ENCODE peak calls at places on chromosome 3, in six cellular contexts. One of them, this sample, is unnamed.

GRCh38 chr3:141556034-141556433 is 69.2 kb downstream of the RASA2 start:
- ATAC-seq in A549: no peak
- ATAC-seq in upper lobe of left lung: no peak
- ATAC-seq in K562: peak
- ATAC-seq in HepG2: no peak
- ATAC-seq in GM12878: no peak
- ATAC-seq in this sample: no peak

GRCh38 chr3:194364652-194365434 is 4.7 kb downstream of the LRRC15 start:
- ATAC-seq in A549: no peak
- ATAC-seq in HepG2: no peak
- ATAC-seq in upper lobe of left lung: no peak
- ATAC-seq in K562: peak
- ATAC-seq in GM12878: no peak
- ATAC-seq in this sample: peak

GRCh38 chr3:127411083-127411727 is 123.4 kb upstream of the PRR20G start:
- ATAC-seq in HepG2: no peak
- ATAC-seq in K562: peak
- ATAC-seq in upper lobe of left lung: no peak
- ATAC-seq in GM12878: no peak
- ATAC-seq in A549: no peak
- ATAC-seq in this sample: no peak

GRCh38 chr3:42092006-42092405 is 849 bp downstream of the TRAK1 start:
- ATAC-seq in GM12878: peak
- ATAC-seq in A549: no peak
- ATAC-seq in HepG2: no peak
- ATAC-seq in K562: peak
- ATAC-seq in upper lobe of left lung: no peak
- ATAC-seq in this sample: no peak

GRCh38 chr3:153614563-153614962 is 452.5 kb downstream of the RAP2B start:
- ATAC-seq in A549: no peak
- ATAC-seq in K562: no peak
- ATAC-seq in upper lobe of left lung: no peak
- ATAC-seq in GM12878: no peak
- ATAC-seq in HepG2: no peak
- ATAC-seq in this sample: no peak

GRCh38 chr3:40229411-40229810 is 80.1 kb upstream of the EIF1B start:
- ATAC-seq in HepG2: no peak
- ATAC-seq in upper lobe of left lung: peak
- ATAC-seq in A549: no peak
- ATAC-seq in GM12878: peak
- ATAC-seq in K562: no peak
- ATAC-seq in this sample: peak

GRCh38 chr3:29436612-29437313 is 155.9 kb downstream of the RBMS3 start:
- ATAC-seq in K562: no peak
- ATAC-seq in GM12878: no peak
- ATAC-seq in upper lobe of left lung: peak
- ATAC-seq in HepG2: no peak
- ATAC-seq in A549: no peak
- ATAC-seq in this sample: peak

GRCh38 chr3:40680685-40681657 is 156.2 kb downstream of the ZNF621 start:
- ATAC-seq in upper lobe of left lung: peak
- ATAC-seq in GM12878: peak
- ATAC-seq in K562: no peak
- ATAC-seq in HepG2: no peak
- ATAC-seq in A549: no peak
- ATAC-seq in this sample: no peak

GRCh38 chr3:183411216-183411922 is 17.1 kb downstream of the MCF2L2 start:
- ATAC-seq in GM12878: no peak
- ATAC-seq in upper lobe of left lung: no peak
- ATAC-seq in K562: peak
- ATAC-seq in A549: no peak
- ATAC-seq in HepG2: no peak
- ATAC-seq in this sample: no peak

GRCh38 chr3:195803309-195803908 is 8.3 kb downstream of the MUC4 start:
- ATAC-seq in HepG2: no peak
- ATAC-seq in GM12878: no peak
- ATAC-seq in K562: peak
- ATAC-seq in A549: no peak
- ATAC-seq in upper lobe of left lung: peak
- ATAC-seq in this sample: peak

GRCh38 chr3:192494176-192494575 is 233.2 kb downstream of the FGF12 start:
- ATAC-seq in GM12878: peak
- ATAC-seq in HepG2: no peak
- ATAC-seq in upper lobe of left lung: no peak
- ATAC-seq in A549: no peak
- ATAC-seq in K562: no peak
- ATAC-seq in this sample: no peak

GRCh38 chr3:4584537-4585249 is 91.5 kb downstream of the ITPR1 start:
- ATAC-seq in A549: no peak
- ATAC-seq in upper lobe of left lung: peak
- ATAC-seq in GM12878: peak
- ATAC-seq in K562: peak
- ATAC-seq in HepG2: no peak
- ATAC-seq in this sample: no peak

GRCh38 chr3:167882057-167882667 is 146.6 kb downstream of the SERPINI1 start:
- ATAC-seq in A549: no peak
- ATAC-seq in HepG2: peak
- ATAC-seq in upper lobe of left lung: peak
- ATAC-seq in K562: peak
- ATAC-seq in GM12878: peak
- ATAC-seq in this sample: peak

GRCh38 chr3:157520485-157521184 is 17.4 kb upstream of the VEPH1 start:
- ATAC-seq in HepG2: no peak
- ATAC-seq in K562: no peak
- ATAC-seq in upper lobe of left lung: peak
- ATAC-seq in A549: no peak
- ATAC-seq in GM12878: no peak
- ATAC-seq in this sample: peak

GRCh38 chr3:89419647-89420141 is 312.3 kb downstream of the EPHA3 start:
- ATAC-seq in GM12878: no peak
- ATAC-seq in upper lobe of left lung: no peak
- ATAC-seq in HepG2: no peak
- ATAC-seq in A549: no peak
- ATAC-seq in K562: no peak
- ATAC-seq in this sample: no peak

GRCh38 chr3:63937661-63938651 is 25.8 kb upstream of the SCAANT1 start:
- ATAC-seq in K562: peak
- ATAC-seq in GM12878: peak
- ATAC-seq in HepG2: no peak
- ATAC-seq in upper lobe of left lung: peak
- ATAC-seq in A549: no peak
- ATAC-seq in this sample: no peak

GRCh38 chr3:14889188-14889587 is 58.2 kb upstream of the NR2C2 start:
- ATAC-seq in upper lobe of left lung: no peak
- ATAC-seq in HepG2: no peak
- ATAC-seq in K562: no peak
- ATAC-seq in GM12878: no peak
- ATAC-seq in A549: no peak
- ATAC-seq in this sample: no peak

GRCh38 chr3:71489315-71489761 is 94.2 kb downstream of the FOXP1 start:
- ATAC-seq in HepG2: no peak
- ATAC-seq in upper lobe of left lung: no peak
- ATAC-seq in A549: no peak
- ATAC-seq in K562: no peak
- ATAC-seq in GM12878: no peak
- ATAC-seq in this sample: no peak

GRCh38 chr3:119388577-119388976 is 74.8 kb downstream of the TMEM39A start:
- ATAC-seq in GM12878: no peak
- ATAC-seq in K562: peak
- ATAC-seq in upper lobe of left lung: no peak
- ATAC-seq in A549: no peak
- ATAC-seq in HepG2: no peak
- ATAC-seq in this sample: no peak

GRCh38 chr3:134300520-134300919 is 49.9 kb upstream of the RYK start:
- ATAC-seq in HepG2: peak
- ATAC-seq in upper lobe of left lung: no peak
- ATAC-seq in A549: peak
- ATAC-seq in K562: peak
- ATAC-seq in GM12878: peak
- ATAC-seq in this sample: no peak

GRCh38 chr3:152243301-152243711 is 25.4 kb upstream of the MBNL1 start:
- ATAC-seq in HepG2: peak
- ATAC-seq in GM12878: peak
- ATAC-seq in A549: no peak
- ATAC-seq in upper lobe of left lung: no peak
- ATAC-seq in K562: peak
- ATAC-seq in this sample: no peak

GRCh38 chr3:31159331-31160039 is 265.0 kb upstream of the GADL1 start:
- ATAC-seq in HepG2: no peak
- ATAC-seq in GM12878: no peak
- ATAC-seq in upper lobe of left lung: no peak
- ATAC-seq in K562: no peak
- ATAC-seq in A549: no peak
- ATAC-seq in this sample: no peak

GRCh38 chr3:99710094-99710493 is 71.7 kb downstream of the COL8A1 start:
- ATAC-seq in HepG2: no peak
- ATAC-seq in A549: no peak
- ATAC-seq in GM12878: no peak
- ATAC-seq in K562: no peak
- ATAC-seq in upper lobe of left lung: no peak
- ATAC-seq in this sample: no peak

GRCh38 chr3:57826952-57827723 is 71.0 kb downstream of the SLMAP start:
- ATAC-seq in HepG2: peak
- ATAC-seq in upper lobe of left lung: no peak
- ATAC-seq in GM12878: no peak
- ATAC-seq in K562: no peak
- ATAC-seq in A549: no peak
- ATAC-seq in this sample: no peak

GRCh38 chr3:54625805-54626787 is 301.8 kb downstream of the LRTM1 start:
- ATAC-seq in K562: no peak
- ATAC-seq in A549: no peak
- ATAC-seq in HepG2: no peak
- ATAC-seq in upper lobe of left lung: no peak
- ATAC-seq in GM12878: no peak
- ATAC-seq in this sample: no peak

GRCh38 chr3:85255954-85256353 is 297.2 kb downstream of the CADM2 start:
- ATAC-seq in K562: no peak
- ATAC-seq in HepG2: no peak
- ATAC-seq in GM12878: no peak
- ATAC-seq in upper lobe of left lung: no peak
- ATAC-seq in A549: no peak
- ATAC-seq in this sample: no peak

GRCh38 chr3:85251766-85252165 is 293.0 kb downstream of the CADM2 start:
- ATAC-seq in K562: no peak
- ATAC-seq in upper lobe of left lung: no peak
- ATAC-seq in A549: no peak
- ATAC-seq in GM12878: no peak
- ATAC-seq in HepG2: no peak
- ATAC-seq in this sample: no peak

GRCh38 chr3:85254738-85255137 is 295.9 kb downstream of the CADM2 start:
- ATAC-seq in K562: no peak
- ATAC-seq in HepG2: no peak
- ATAC-seq in GM12878: no peak
- ATAC-seq in upper lobe of left lung: no peak
- ATAC-seq in A549: no peak
- ATAC-seq in this sample: no peak

GRCh38 chr3:85252686-85253085 is 293.9 kb downstream of the CADM2 start:
- ATAC-seq in GM12878: no peak
- ATAC-seq in HepG2: no peak
- ATAC-seq in K562: no peak
- ATAC-seq in upper lobe of left lung: no peak
- ATAC-seq in A549: no peak
- ATAC-seq in this sample: no peak
- H3K27ac ChIP-seq in GM12878: no peak
- H3K27ac ChIP-seq in HepG2: no peak
- H3K27ac ChIP-seq in K562: no peak
- H3K27ac ChIP-seq in upper lobe of left lung: no peak
- H3K27ac ChIP-seq in A549: no peak
- H3K27ac ChIP-seq in this sample: no peak

GRCh38 chr3:17027344-17027743 is 142.6 kb downstream of the PLCL2 start:
- ATAC-seq in GM12878: no peak
- ATAC-seq in upper lobe of left lung: peak
- ATAC-seq in HepG2: no peak
- ATAC-seq in A549: no peak
- ATAC-seq in K562: no peak
- ATAC-seq in this sample: no peak

GRCh38 chr3:17023006-17023664 is 138.4 kb downstream of the PLCL2 start:
- ATAC-seq in A549: no peak
- ATAC-seq in upper lobe of left lung: no peak
- ATAC-seq in HepG2: no peak
- ATAC-seq in GM12878: peak
- ATAC-seq in K562: no peak
- ATAC-seq in this sample: no peak

GRCh38 chr3:17025594-17026139 is 140.9 kb downstream of the PLCL2 start:
- ATAC-seq in HepG2: no peak
- ATAC-seq in GM12878: peak
- ATAC-seq in K562: no peak
- ATAC-seq in upper lobe of left lung: no peak
- ATAC-seq in A549: no peak
- ATAC-seq in this sample: no peak

GRCh38 chr3:17021614-17022013 is 136.9 kb downstream of the PLCL2 start:
- ATAC-seq in GM12878: no peak
- ATAC-seq in HepG2: no peak
- ATAC-seq in K562: no peak
- ATAC-seq in A549: no peak
- ATAC-seq in upper lobe of left lung: no peak
- ATAC-seq in this sample: no peak
- TF ChIP-seq EP300 in GM12878: no peak
- TF ChIP-seq EP300 in HepG2: no peak
- TF ChIP-seq EP300 in K562: no peak
- TF ChIP-seq EP300 in A549: no peak
- TF ChIP-seq EP300 in upper lobe of left lung: no peak
- TF ChIP-seq EP300 in this sample: no peak

DNA sequence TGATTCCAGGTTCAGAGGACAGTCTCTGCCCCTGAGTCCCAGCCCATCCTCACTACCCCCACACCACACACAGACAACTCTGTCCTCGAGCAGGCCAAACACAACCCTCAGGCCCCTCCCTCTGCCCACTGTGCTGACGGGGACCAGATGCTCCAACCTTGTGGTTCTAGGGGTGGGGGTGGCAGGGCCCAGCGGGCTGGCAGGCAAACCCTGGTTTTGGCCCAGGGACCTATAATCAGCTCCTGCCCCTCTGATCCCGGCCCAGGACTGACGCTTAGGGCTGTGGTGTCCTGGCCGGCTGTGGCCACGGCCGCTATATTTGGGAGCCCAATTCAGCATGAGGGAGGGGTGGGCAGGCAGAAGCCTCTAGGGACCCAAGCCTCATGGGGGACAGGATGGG is 5.1 kb upstream of the MYL3 start:
- ATAC-seq in upper lobe of left lung: no peak
- ATAC-seq in HepG2: no peak
- ATAC-seq in GM12878: no peak
- ATAC-seq in A549: no peak
- ATAC-seq in K562: no peak
- ATAC-seq in this sample: no peak
- H3K27ac ChIP-seq in upper lobe of left lung: peak
- H3K27ac ChIP-seq in HepG2: no peak
- H3K27ac ChIP-seq in GM12878: no peak
- H3K27ac ChIP-seq in A549: no peak
- H3K27ac ChIP-seq in K562: no peak
- H3K27ac ChIP-seq in this sample: peak

DNA sequence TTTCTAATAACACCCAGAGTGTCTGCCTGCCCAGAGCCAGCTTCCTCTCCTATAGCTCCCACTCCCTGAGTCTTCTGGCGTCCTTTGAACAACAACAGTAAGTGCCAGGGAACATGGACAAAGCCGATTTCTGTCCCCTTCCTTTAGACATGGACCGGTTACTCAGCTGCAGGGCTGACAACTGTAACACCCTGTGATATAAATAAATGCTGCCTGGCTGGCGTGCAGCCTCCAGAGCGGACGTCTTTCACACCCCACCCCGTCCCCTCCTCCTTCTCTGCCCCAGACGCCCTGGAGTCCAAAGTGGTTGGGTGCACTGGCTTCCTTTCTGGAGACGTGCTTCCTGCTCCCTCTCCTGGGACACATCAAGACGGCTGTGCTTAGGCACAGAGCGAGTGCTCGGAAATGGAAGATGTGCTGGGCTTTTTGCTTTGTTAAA is 281.9 kb upstream of the LRRFIP2 start:
- ATAC-seq in K562: peak
- ATAC-seq in HepG2: no peak
- ATAC-seq in A549: no peak
- ATAC-seq in GM12878: peak
- ATAC-seq in upper lobe of left lung: peak
- ATAC-seq in this sample: peak
- TF ChIP-seq EP300 in K562: no peak
- TF ChIP-seq EP300 in HepG2: no peak
- TF ChIP-seq EP300 in A549: no peak
- TF ChIP-seq EP300 in GM12878: no peak
- TF ChIP-seq EP300 in upper lobe of left lung: no peak
- TF ChIP-seq EP300 in this sample: no peak

This sample was measured in gastroesophageal sphincter.